ENCODE peak calls at places on chromosomes 3 and 15, in five cellular contexts. One of them, this sample, is unnamed.
A peak's percentile ranks its signal among the peaks of the same experiment; 100 is the strongest.

GRCh38 chr15:48695088-48695834 is 49.8 kb upstream of the FBN1 start:
- DNase-seq in mesenchymal stem cell: peak; percentile 82
- DNase-seq in H9: no peak
- DNase-seq in IMR-90: peak; percentile 94
- DNase-seq in neuronal stem cell: no peak
- DNase-seq in this sample: no peak

GRCh38 chr15:40103864-40104271 is 4.8 kb downstream of the BMF start:
- DNase-seq in H9: no peak
- DNase-seq in mesenchymal stem cell: no peak
- DNase-seq in IMR-90: no peak
- DNase-seq in neuronal stem cell: no peak
- DNase-seq in this sample: peak; percentile 44

GRCh38 chr3:124780356-124780755 is 50.1 kb downstream of the UMPS start:
- DNase-seq in IMR-90: peak; percentile 68
- DNase-seq in neuronal stem cell: no peak
- DNase-seq in H9: no peak
- DNase-seq in mesenchymal stem cell: peak; percentile 85
- DNase-seq in this sample: peak; percentile 65

GRCh38 chr3:196688349-196688748 is 23.7 kb downstream of the CEP19 start:
- DNase-seq in H9: no peak
- DNase-seq in IMR-90: peak; percentile 69
- DNase-seq in neuronal stem cell: no peak
- DNase-seq in mesenchymal stem cell: peak; percentile 81
- DNase-seq in this sample: no peak

GRCh38 chr15:63495343-63495742 is 9.1 kb upstream of the USP3 start:
- DNase-seq in IMR-90: no peak
- DNase-seq in neuronal stem cell: no peak
- DNase-seq in mesenchymal stem cell: no peak
- DNase-seq in H9: no peak
- DNase-seq in this sample: no peak

GRCh38 chr15:90232196-90232595 is 1.5 kb downstream of the CIB1 start:
- DNase-seq in mesenchymal stem cell: peak; percentile 20
- DNase-seq in H9: no peak
- DNase-seq in neuronal stem cell: no peak
- DNase-seq in IMR-90: no peak
- DNase-seq in this sample: no peak

GRCh38 chr3:66553714-66554113 is 52.9 kb upstream of the LRIG1 start:
- DNase-seq in IMR-90: no peak
- DNase-seq in neuronal stem cell: no peak
- DNase-seq in H9: no peak
- DNase-seq in mesenchymal stem cell: no peak
- DNase-seq in this sample: no peak

GRCh38 chr3:87333393-87333892 is 57.1 kb upstream of the POU1F1 start:
- DNase-seq in neuronal stem cell: no peak
- DNase-seq in mesenchymal stem cell: peak; percentile 60
- DNase-seq in H9: no peak
- DNase-seq in IMR-90: peak; percentile 80
- DNase-seq in this sample: peak; percentile 9

GRCh38 chr3:69494091-69494659 is 108.3 kb upstream of the FRMD4B start:
- DNase-seq in neuronal stem cell: no peak
- DNase-seq in IMR-90: no peak
- DNase-seq in H9: no peak
- DNase-seq in mesenchymal stem cell: no peak
- DNase-seq in this sample: no peak

GRCh38 chr3:143576568-143577270 is 271.5 kb downstream of the SLC9A9 start:
- DNase-seq in IMR-90: no peak
- DNase-seq in H9: no peak
- DNase-seq in neuronal stem cell: no peak
- DNase-seq in mesenchymal stem cell: no peak
- DNase-seq in this sample: no peak

GRCh38 chr15:100726426-100727190 is 124.2 kb downstream of the ASB7 start:
- DNase-seq in IMR-90: peak; percentile 74
- DNase-seq in mesenchymal stem cell: no peak
- DNase-seq in H9: peak; percentile 15
- DNase-seq in neuronal stem cell: no peak
- DNase-seq in this sample: no peak

GRCh38 chr3:32238027-32238815 is at the start of gene CMTM8:
- DNase-seq in IMR-90: no peak
- DNase-seq in H9: peak; percentile 84
- DNase-seq in neuronal stem cell: peak; percentile 60
- DNase-seq in mesenchymal stem cell: peak; percentile 14
- DNase-seq in this sample: peak; percentile 79

GRCh38 chr3:171138027-171138426 is 111.5 kb upstream of the SLC2A2 start:
- DNase-seq in mesenchymal stem cell: no peak
- DNase-seq in neuronal stem cell: no peak
- DNase-seq in IMR-90: no peak
- DNase-seq in H9: no peak
- DNase-seq in this sample: no peak

GRCh38 chr3:127286571-127287140 is 1.2 kb downstream of the PRR20G start:
- DNase-seq in mesenchymal stem cell: no peak
- DNase-seq in H9: no peak
- DNase-seq in neuronal stem cell: no peak
- DNase-seq in IMR-90: peak; percentile 6
- DNase-seq in this sample: no peak

GRCh38 chr3:52289338-52289746 is 1.7 kb downstream of the GLYCTK start:
- DNase-seq in neuronal stem cell: no peak
- DNase-seq in mesenchymal stem cell: no peak
- DNase-seq in H9: no peak
- DNase-seq in IMR-90: no peak
- DNase-seq in this sample: no peak

GRCh38 chr15:50066202-50066601 is 52.8 kb downstream of the ATP8B4 start:
- DNase-seq in mesenchymal stem cell: peak; percentile 95
- DNase-seq in IMR-90: peak; percentile 32
- DNase-seq in neuronal stem cell: no peak
- DNase-seq in H9: no peak
- DNase-seq in this sample: peak; percentile 38

GRCh38 chr15:31552482-31553099 is 226.0 kb downstream of the KLF13 start:
- DNase-seq in neuronal stem cell: no peak
- DNase-seq in IMR-90: peak; percentile 24
- DNase-seq in H9: no peak
- DNase-seq in mesenchymal stem cell: no peak
- DNase-seq in this sample: no peak

GRCh38 chr15:78947506-78947905 is 2.7 kb upstream of the CTSH start:
- DNase-seq in mesenchymal stem cell: no peak
- DNase-seq in IMR-90: no peak
- DNase-seq in H9: no peak
- DNase-seq in neuronal stem cell: no peak
- DNase-seq in this sample: no peak

GRCh38 chr3:150545419-150546225 is 674 bp downstream of the SERP1 start:
- DNase-seq in neuronal stem cell: peak; percentile 3
- DNase-seq in IMR-90: no peak
- DNase-seq in mesenchymal stem cell: peak; percentile 16
- DNase-seq in H9: no peak
- DNase-seq in this sample: peak; percentile 42

GRCh38 chr3:43024183-43024865 is 45.2 kb downstream of the GASK1A start:
- DNase-seq in neuronal stem cell: no peak
- DNase-seq in IMR-90: no peak
- DNase-seq in H9: no peak
- DNase-seq in mesenchymal stem cell: no peak
- DNase-seq in this sample: peak; percentile 33

GRCh38 chr3:126342211-126342610 is 15.0 kb downstream of the KLF15 start:
- DNase-seq in mesenchymal stem cell: no peak
- DNase-seq in IMR-90: no peak
- DNase-seq in H9: no peak
- DNase-seq in neuronal stem cell: no peak
- DNase-seq in this sample: no peak

GRCh38 chr3:59052803-59053411 is 3.1 kb upstream of the CFAP20DC start:
- DNase-seq in mesenchymal stem cell: peak; percentile 55
- DNase-seq in IMR-90: peak; percentile 47
- DNase-seq in neuronal stem cell: no peak
- DNase-seq in H9: peak; percentile 38
- DNase-seq in this sample: peak; percentile 63

GRCh38 chr3:186882881-186883685 is 40.6 kb downstream of the ADIPOQ start:
- DNase-seq in IMR-90: peak; percentile 77
- DNase-seq in neuronal stem cell: no peak
- DNase-seq in mesenchymal stem cell: peak; percentile 85
- DNase-seq in H9: no peak
- DNase-seq in this sample: peak; percentile 45

GRCh38 chr3:119403201-119403600 is 60.2 kb downstream of the TMEM39A start:
- DNase-seq in H9: no peak
- DNase-seq in IMR-90: peak; percentile 46
- DNase-seq in neuronal stem cell: no peak
- DNase-seq in mesenchymal stem cell: no peak
- DNase-seq in this sample: no peak

GRCh38 chr15:75030023-75030413 is 6.6 kb downstream of the PPCDC start:
- DNase-seq in mesenchymal stem cell: peak; percentile 10
- DNase-seq in IMR-90: peak; percentile 13
- DNase-seq in neuronal stem cell: no peak
- DNase-seq in H9: no peak
- DNase-seq in this sample: peak; percentile 39

GRCh38 chr3:44058868-44059203 is 182.8 kb upstream of the TOPAZ1 start:
- DNase-seq in neuronal stem cell: no peak
- DNase-seq in IMR-90: no peak
- DNase-seq in H9: no peak
- DNase-seq in mesenchymal stem cell: no peak
- DNase-seq in this sample: no peak

GRCh38 chr3:169147246-169148008 is 516.1 kb downstream of the MECOM start:
- DNase-seq in mesenchymal stem cell: peak; percentile 65
- DNase-seq in H9: peak; percentile 86
- DNase-seq in neuronal stem cell: peak; percentile 80
- DNase-seq in IMR-90: peak; percentile 61
- DNase-seq in this sample: peak; percentile 95

GRCh38 chr3:97981886-97982285 is 9.7 kb upstream of the RIOX2 start:
- DNase-seq in H9: no peak
- DNase-seq in IMR-90: peak; percentile 21
- DNase-seq in mesenchymal stem cell: peak; percentile 60
- DNase-seq in neuronal stem cell: no peak
- DNase-seq in this sample: no peak

GRCh38 chr15:40310001-40310959 is 2.5 kb upstream of the PLCB2 start:
- DNase-seq in neuronal stem cell: no peak
- DNase-seq in H9: peak; percentile 80
- DNase-seq in IMR-90: peak; percentile 33
- DNase-seq in mesenchymal stem cell: peak; percentile 50
- DNase-seq in this sample: peak; percentile 78

GRCh38 chr3:40337136-40338108 is 27.9 kb downstream of the EIF1B start:
- DNase-seq in mesenchymal stem cell: no peak
- DNase-seq in H9: no peak
- DNase-seq in IMR-90: no peak
- DNase-seq in neuronal stem cell: no peak
- DNase-seq in this sample: peak; percentile 15

GRCh38 chr3:54240-54639 is 142.3 kb upstream of the CHL1 start:
- DNase-seq in H9: no peak
- DNase-seq in neuronal stem cell: no peak
- DNase-seq in IMR-90: no peak
- DNase-seq in mesenchymal stem cell: no peak
- DNase-seq in this sample: peak; percentile 30

GRCh38 chr3:128431803-128432300 is 34.8 kb downstream of the DNAJB8 start:
- DNase-seq in IMR-90: no peak
- DNase-seq in neuronal stem cell: no peak
- DNase-seq in H9: peak; percentile 47
- DNase-seq in mesenchymal stem cell: no peak
- DNase-seq in this sample: no peak

GRCh38 chr3:128432301-128432897 is 34.3 kb downstream of the DNAJB8 start:
- DNase-seq in IMR-90: no peak
- DNase-seq in neuronal stem cell: no peak
- DNase-seq in mesenchymal stem cell: no peak
- DNase-seq in H9: peak; percentile 69
- DNase-seq in this sample: peak; percentile 64

GRCh38 chr3:128434524-128434923 is 32.2 kb downstream of the DNAJB8 start:
- DNase-seq in IMR-90: no peak
- DNase-seq in neuronal stem cell: no peak
- DNase-seq in mesenchymal stem cell: no peak
- DNase-seq in H9: no peak
- DNase-seq in this sample: no peak

GRCh38 chr3:128433630-128434185 is 33.0 kb downstream of the DNAJB8 start:
- DNase-seq in mesenchymal stem cell: no peak
- DNase-seq in IMR-90: no peak
- DNase-seq in neuronal stem cell: no peak
- DNase-seq in H9: peak; percentile 81
- DNase-seq in this sample: peak; percentile 89

DNA sequence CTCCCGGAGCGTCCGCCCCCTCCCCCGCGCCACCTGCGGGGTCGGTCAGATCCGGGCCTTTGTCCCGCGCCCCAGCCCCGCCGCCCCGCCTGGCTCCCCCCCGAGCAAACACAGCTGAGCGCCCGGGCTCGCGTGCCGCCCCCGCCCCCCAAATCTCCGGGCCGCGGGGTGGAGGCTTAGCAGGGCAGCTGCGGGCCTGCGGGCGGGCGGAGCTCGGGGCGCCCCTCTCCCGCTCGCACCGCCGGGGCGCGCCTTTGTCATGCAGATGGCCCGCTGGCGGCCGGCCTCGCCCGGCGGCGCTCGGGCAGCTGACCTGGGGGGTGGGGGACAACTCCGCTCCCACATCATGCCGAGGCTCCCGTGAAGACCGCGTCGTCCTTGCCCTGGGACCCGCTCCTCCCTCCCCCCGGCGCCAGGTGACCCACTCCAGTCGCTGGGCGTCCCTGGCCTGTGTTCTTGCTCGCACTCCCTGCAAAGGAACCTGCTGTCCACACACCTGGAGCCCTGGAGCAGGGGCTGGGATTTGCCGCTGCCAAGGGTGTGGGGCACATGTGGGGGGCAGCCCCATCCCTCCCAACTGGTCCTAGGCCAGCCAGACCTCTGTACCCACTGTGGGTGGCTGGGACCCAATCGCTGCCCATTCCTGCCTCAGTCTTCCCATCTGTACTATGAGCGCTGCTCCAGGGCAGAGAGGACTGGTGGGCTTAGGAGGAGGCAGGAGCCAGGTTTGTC is 33.6 kb downstream of the DNAJB8 start:
- DNase-seq in mesenchymal stem cell: no peak
- DNase-seq in neuronal stem cell: peak; percentile 56
- DNase-seq in IMR-90: no peak
- DNase-seq in H9: peak; percentile 74
- DNase-seq in this sample: no peak
- H2BK5ac ChIP-seq in mesenchymal stem cell: no peak overlapping the region
- H2BK5ac ChIP-seq in neuronal stem cell: no peak overlapping the region
- H2BK5ac ChIP-seq in IMR-90: no peak overlapping the region
- H2BK5ac ChIP-seq in H9: no peak overlapping the region
- H2BK5ac ChIP-seq in this sample: no peak overlapping the region

GRCh38 chr15:56245871-56246814 is 2.5 kb upstream of the RFX7 start:
- DNase-seq in neuronal stem cell: peak; percentile 61
- DNase-seq in H9: peak; percentile 95
- DNase-seq in IMR-90: peak; percentile 83
- DNase-seq in mesenchymal stem cell: peak; percentile 89
- DNase-seq in this sample: peak; percentile 96
- H3K27ac ChIP-seq in neuronal stem cell: no peak overlapping the region
- H3K27ac ChIP-seq in H9: no peak overlapping the region
- H3K27ac ChIP-seq in IMR-90: no peak overlapping the region
- H3K27ac ChIP-seq in mesenchymal stem cell: peak overlapping the region; percentile 25
- H3K27ac ChIP-seq in this sample: no peak overlapping the region

GRCh38 chr3:123100192-123100776 is 33.5 kb downstream of the PDIA5 start:
- DNase-seq in IMR-90: no peak
- DNase-seq in neuronal stem cell: no peak
- DNase-seq in H9: no peak
- DNase-seq in mesenchymal stem cell: no peak
- DNase-seq in this sample: no peak
- H2BK15ac ChIP-seq in IMR-90: no peak overlapping the region
- H2BK15ac ChIP-seq in neuronal stem cell: no peak overlapping the region
- H2BK15ac ChIP-seq in H9: no peak overlapping the region
- H2BK15ac ChIP-seq in mesenchymal stem cell: no peak overlapping the region
- H2BK15ac ChIP-seq in this sample: no peak overlapping the region

GRCh38 chr15:25695875-25696760 is 167.0 kb downstream of the ATP10A start:
- DNase-seq in neuronal stem cell: no peak
- DNase-seq in H9: no peak
- DNase-seq in IMR-90: no peak
- DNase-seq in mesenchymal stem cell: no peak
- DNase-seq in this sample: no peak
- H2BK5ac ChIP-seq in neuronal stem cell: no peak overlapping the region
- H2BK5ac ChIP-seq in H9: no peak overlapping the region
- H2BK5ac ChIP-seq in IMR-90: no peak overlapping the region
- H2BK5ac ChIP-seq in mesenchymal stem cell: no peak overlapping the region
- H2BK5ac ChIP-seq in this sample: no peak overlapping the region

GRCh38 chr3:25437953-25438352 is 9.9 kb downstream of the RARB start:
- DNase-seq in IMR-90: no peak
- DNase-seq in H9: no peak
- DNase-seq in neuronal stem cell: no peak
- DNase-seq in mesenchymal stem cell: no peak
- DNase-seq in this sample: no peak
- H3K27ac ChIP-seq in IMR-90: no peak overlapping the region
- H3K27ac ChIP-seq in H9: no peak overlapping the region
- H3K27ac ChIP-seq in neuronal stem cell: no peak overlapping the region
- H3K27ac ChIP-seq in mesenchymal stem cell: no peak overlapping the region
- H3K27ac ChIP-seq in this sample: no peak overlapping the region